ENCODE peak calls at places on chromosomes 16 and 17, in eight cellular contexts. One of them, this sample, is unnamed.

GRCh38 chr17:50129303-50129945 is 536 bp downstream of the SAMD14 start:
- DNase-seq in tibial artery: peak; percentile 78
- DNase-seq in right atrium auricular region: no peak
- DNase-seq in ovary: no peak
- DNase-seq in CD8-positive, alpha-beta memory T cell: peak; percentile 39
- DNase-seq in pancreas: no peak
- DNase-seq in thoracic aorta: no peak
- DNase-seq in upper lobe of right lung: peak; percentile 68
- DNase-seq in this sample: no peak

GRCh38 chr17:73390851-73391250 is 79.0 kb upstream of the CDC42EP4 start:
- DNase-seq in tibial artery: no peak
- DNase-seq in right atrium auricular region: no peak
- DNase-seq in ovary: no peak
- DNase-seq in CD8-positive, alpha-beta memory T cell: no peak
- DNase-seq in pancreas: no peak
- DNase-seq in thoracic aorta: no peak
- DNase-seq in upper lobe of right lung: no peak
- DNase-seq in this sample: no peak

GRCh38 chr17:29933379-29933778 is 3.4 kb upstream of the SSH2 start:
- DNase-seq in tibial artery: no peak
- DNase-seq in right atrium auricular region: no peak
- DNase-seq in ovary: no peak
- DNase-seq in CD8-positive, alpha-beta memory T cell: no peak
- DNase-seq in pancreas: no peak
- DNase-seq in thoracic aorta: no peak
- DNase-seq in upper lobe of right lung: no peak
- DNase-seq in this sample: no peak

GRCh38 chr17:42288985-42289862 is 926 bp downstream of the STAT5A start:
- DNase-seq in tibial artery: peak; percentile 69
- DNase-seq in right atrium auricular region: no peak
- DNase-seq in ovary: peak; percentile 53
- DNase-seq in CD8-positive, alpha-beta memory T cell: peak; percentile 71
- DNase-seq in pancreas: peak; percentile 75
- DNase-seq in thoracic aorta: no peak
- DNase-seq in upper lobe of right lung: peak; percentile 74
- DNase-seq in this sample: peak; percentile 68

GRCh38 chr17:33871720-33872535 is 383.2 kb upstream of the CCL2 start:
- DNase-seq in tibial artery: no peak
- DNase-seq in right atrium auricular region: no peak
- DNase-seq in ovary: no peak
- DNase-seq in CD8-positive, alpha-beta memory T cell: no peak
- DNase-seq in pancreas: no peak
- DNase-seq in thoracic aorta: no peak
- DNase-seq in upper lobe of right lung: no peak
- DNase-seq in this sample: no peak

GRCh38 chr17:17129466-17129865 is 76.7 kb downstream of the PLD6 start:
- DNase-seq in tibial artery: no peak
- DNase-seq in right atrium auricular region: no peak
- DNase-seq in ovary: no peak
- DNase-seq in CD8-positive, alpha-beta memory T cell: no peak
- DNase-seq in pancreas: no peak
- DNase-seq in thoracic aorta: no peak
- DNase-seq in upper lobe of right lung: no peak
- DNase-seq in this sample: peak; percentile 24

GRCh38 chr16:50038756-50039529 is 13.9 kb downstream of the CNEP1R1 start:
- DNase-seq in tibial artery: peak; percentile 72
- DNase-seq in right atrium auricular region: peak; percentile 61
- DNase-seq in ovary: no peak
- DNase-seq in CD8-positive, alpha-beta memory T cell: no peak
- DNase-seq in pancreas: no peak
- DNase-seq in thoracic aorta: no peak
- DNase-seq in upper lobe of right lung: peak; percentile 66
- DNase-seq in this sample: peak; percentile 64

GRCh38 chr17:45230410-45230786 is 8.7 kb downstream of the FMNL1 start:
- DNase-seq in tibial artery: no peak
- DNase-seq in right atrium auricular region: no peak
- DNase-seq in ovary: no peak
- DNase-seq in CD8-positive, alpha-beta memory T cell: no peak
- DNase-seq in pancreas: no peak
- DNase-seq in thoracic aorta: no peak
- DNase-seq in upper lobe of right lung: no peak
- DNase-seq in this sample: no peak

GRCh38 chr17:64732336-64733006 is 70.4 kb upstream of the SMURF2 start:
- DNase-seq in tibial artery: no peak
- DNase-seq in right atrium auricular region: no peak
- DNase-seq in ovary: peak; percentile 38
- DNase-seq in CD8-positive, alpha-beta memory T cell: no peak
- DNase-seq in pancreas: no peak
- DNase-seq in thoracic aorta: no peak
- DNase-seq in upper lobe of right lung: no peak
- DNase-seq in this sample: no peak

GRCh38 chr17:27506348-27507218 is 50.3 kb downstream of the KSR1 start:
- DNase-seq in tibial artery: no peak
- DNase-seq in right atrium auricular region: no peak
- DNase-seq in ovary: no peak
- DNase-seq in CD8-positive, alpha-beta memory T cell: no peak
- DNase-seq in pancreas: no peak
- DNase-seq in thoracic aorta: no peak
- DNase-seq in upper lobe of right lung: no peak
- DNase-seq in this sample: no peak
- H3K4me3 ChIP-seq in tibial artery: no peak overlapping the region
- H3K4me3 ChIP-seq in right atrium auricular region: no peak overlapping the region
- H3K4me3 ChIP-seq in ovary: no peak overlapping the region
- H3K4me3 ChIP-seq in CD8-positive, alpha-beta memory T cell: no peak overlapping the region
- H3K4me3 ChIP-seq in pancreas: no peak overlapping the region
- H3K4me3 ChIP-seq in thoracic aorta: no peak overlapping the region
- H3K4me3 ChIP-seq in upper lobe of right lung: no peak overlapping the region
- H3K4me3 ChIP-seq in this sample: no peak overlapping the region

DNA sequence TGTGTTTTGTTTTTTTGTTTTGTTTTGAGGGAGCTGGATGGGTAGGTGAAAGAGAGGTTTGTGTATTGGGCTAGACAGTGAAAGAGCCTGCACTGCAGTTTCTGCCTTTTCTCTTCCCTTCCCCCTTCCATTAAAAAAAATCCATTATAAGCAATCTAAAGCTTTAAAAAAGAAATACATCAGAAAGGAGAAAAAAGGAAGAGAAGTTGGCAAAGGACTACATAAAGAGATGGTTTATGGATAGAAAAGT is 10.7 kb upstream of the EEF2K start:
- DNase-seq in tibial artery: no peak
- DNase-seq in right atrium auricular region: no peak
- DNase-seq in ovary: no peak
- DNase-seq in CD8-positive, alpha-beta memory T cell: no peak
- DNase-seq in pancreas: no peak
- DNase-seq in thoracic aorta: no peak
- DNase-seq in upper lobe of right lung: no peak
- DNase-seq in this sample: no peak
- H3K27ac ChIP-seq in tibial artery: peak overlapping the region; percentile 82
- H3K27ac ChIP-seq in right atrium auricular region: peak overlapping the region; percentile 85
- H3K27ac ChIP-seq in ovary: peak overlapping the region; percentile 32
- H3K27ac ChIP-seq in CD8-positive, alpha-beta memory T cell: peak overlapping the region; percentile 38
- H3K27ac ChIP-seq in pancreas: peak overlapping the region; percentile 62
- H3K27ac ChIP-seq in thoracic aorta: peak overlapping the region; percentile 36
- H3K27ac ChIP-seq in upper lobe of right lung: peak overlapping the region; percentile 71
- H3K27ac ChIP-seq in this sample: peak overlapping the region; percentile 80

DNA sequence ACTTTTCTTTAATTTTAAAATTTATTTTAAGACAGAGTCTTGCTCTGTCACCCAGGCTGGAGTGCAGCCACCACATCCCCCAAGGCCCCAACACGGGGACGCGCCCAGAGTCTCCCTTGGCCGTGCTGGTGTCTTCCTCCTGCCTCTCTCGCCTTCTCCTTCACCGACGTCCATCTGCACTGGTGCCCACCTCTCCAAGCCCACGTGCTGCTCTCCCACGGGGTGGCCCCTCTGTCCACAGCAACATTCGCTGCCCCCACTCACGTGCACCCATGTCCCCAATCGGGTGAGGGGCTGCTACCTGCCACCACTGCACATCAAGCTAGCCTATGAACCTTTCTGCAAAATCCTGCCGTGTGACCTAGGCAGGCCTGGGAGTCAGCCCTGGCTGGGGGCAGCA is 3.1 kb downstream of the TMEM204 start:
- DNase-seq in tibial artery: no peak
- DNase-seq in right atrium auricular region: no peak
- DNase-seq in ovary: no peak
- DNase-seq in CD8-positive, alpha-beta memory T cell: no peak
- DNase-seq in pancreas: no peak
- DNase-seq in thoracic aorta: no peak
- DNase-seq in upper lobe of right lung: no peak
- DNase-seq in this sample: no peak
- H3K4me3 ChIP-seq in tibial artery: peak overlapping the region; percentile 67
- H3K4me3 ChIP-seq in right atrium auricular region: peak overlapping the region; percentile 56
- H3K4me3 ChIP-seq in ovary: no peak overlapping the region
- H3K4me3 ChIP-seq in CD8-positive, alpha-beta memory T cell: peak overlapping the region; percentile 32
- H3K4me3 ChIP-seq in pancreas: no peak overlapping the region
- H3K4me3 ChIP-seq in thoracic aorta: peak overlapping the region; percentile 79
- H3K4me3 ChIP-seq in upper lobe of right lung: peak overlapping the region; percentile 75
- H3K4me3 ChIP-seq in this sample: peak overlapping the region; percentile 73

GRCh38 chr16:79848739-79849518 is 248.4 kb upstream of the MAF start:
- DNase-seq in tibial artery: no peak
- DNase-seq in right atrium auricular region: no peak
- DNase-seq in ovary: no peak
- DNase-seq in CD8-positive, alpha-beta memory T cell: no peak
- DNase-seq in pancreas: no peak
- DNase-seq in thoracic aorta: no peak
- DNase-seq in upper lobe of right lung: no peak
- DNase-seq in this sample: no peak
- H3K27ac ChIP-seq in tibial artery: no peak overlapping the region
- H3K27ac ChIP-seq in right atrium auricular region: no peak overlapping the region
- H3K27ac ChIP-seq in ovary: no peak overlapping the region
- H3K27ac ChIP-seq in CD8-positive, alpha-beta memory T cell: no peak overlapping the region
- H3K27ac ChIP-seq in pancreas: no peak overlapping the region
- H3K27ac ChIP-seq in thoracic aorta: no peak overlapping the region
- H3K27ac ChIP-seq in upper lobe of right lung: no peak overlapping the region
- H3K27ac ChIP-seq in this sample: no peak overlapping the region

GRCh38 chr16:26382607-26383006 is 684.1 kb upstream of the C16orf82 start:
- DNase-seq in tibial artery: no peak
- DNase-seq in right atrium auricular region: no peak
- DNase-seq in ovary: no peak
- DNase-seq in CD8-positive, alpha-beta memory T cell: no peak
- DNase-seq in pancreas: no peak
- DNase-seq in thoracic aorta: no peak
- DNase-seq in upper lobe of right lung: no peak
- DNase-seq in this sample: no peak
- H3K4me3 ChIP-seq in tibial artery: no peak overlapping the region
- H3K4me3 ChIP-seq in right atrium auricular region: no peak overlapping the region
- H3K4me3 ChIP-seq in ovary: no peak overlapping the region
- H3K4me3 ChIP-seq in CD8-positive, alpha-beta memory T cell: no peak overlapping the region
- H3K4me3 ChIP-seq in pancreas: no peak overlapping the region
- H3K4me3 ChIP-seq in thoracic aorta: no peak overlapping the region
- H3K4me3 ChIP-seq in upper lobe of right lung: no peak overlapping the region
- H3K4me3 ChIP-seq in this sample: no peak overlapping the region

DNA sequence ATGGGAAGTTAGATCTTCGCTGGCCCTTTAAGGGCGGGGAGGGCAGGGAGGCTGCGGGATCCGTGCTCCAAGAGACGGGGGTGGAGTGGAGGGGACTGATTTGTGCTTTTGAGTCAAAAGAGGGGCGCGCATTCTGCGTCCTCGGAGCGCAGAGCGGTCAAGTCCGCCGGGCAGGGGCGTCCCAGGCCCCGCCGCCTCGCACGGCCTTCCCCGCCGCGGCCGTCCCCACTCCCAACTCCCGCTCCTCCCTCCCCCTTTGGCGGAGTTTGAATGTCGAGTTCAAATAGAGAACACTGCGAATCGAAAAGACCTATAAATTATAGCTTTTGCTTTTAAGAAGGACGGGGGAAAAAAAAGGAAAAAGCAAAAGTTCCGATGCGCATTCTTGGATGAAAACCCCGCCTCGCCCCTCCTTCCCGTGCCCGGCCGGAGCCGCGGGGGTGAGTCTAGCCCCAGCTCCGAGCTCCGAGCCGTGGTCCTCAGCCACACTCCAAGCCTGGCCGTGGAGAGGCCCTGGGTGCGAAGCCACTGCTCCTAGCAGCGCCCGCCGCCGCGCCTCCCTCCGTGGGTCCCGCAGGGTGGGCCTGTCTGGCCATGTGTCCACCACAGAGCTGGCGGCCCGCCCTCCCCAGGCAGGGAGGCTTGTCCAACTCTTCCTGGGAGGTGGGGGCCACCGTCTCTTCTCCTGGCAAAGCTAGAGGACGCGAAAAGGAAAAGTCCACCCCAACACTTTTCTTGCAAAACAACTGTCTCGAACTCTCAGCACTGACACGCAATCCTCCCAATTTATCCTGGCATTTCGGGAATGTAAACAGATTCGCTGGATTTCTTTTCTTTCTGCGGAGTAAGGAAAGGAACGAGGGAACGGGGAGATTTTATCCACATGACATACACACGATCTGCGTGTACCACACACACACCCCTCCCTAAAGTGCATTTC is 3.6 kb downstream of the CBX8 start:
- DNase-seq in tibial artery: peak; percentile 81
- DNase-seq in right atrium auricular region: no peak
- DNase-seq in ovary: peak; percentile 59
- DNase-seq in CD8-positive, alpha-beta memory T cell: no peak
- DNase-seq in pancreas: peak; percentile 60
- DNase-seq in thoracic aorta: no peak
- DNase-seq in upper lobe of right lung: no peak
- DNase-seq in this sample: no peak
- H3K27ac ChIP-seq in tibial artery: peak overlapping the region; percentile 52
- H3K27ac ChIP-seq in right atrium auricular region: no peak overlapping the region
- H3K27ac ChIP-seq in ovary: no peak overlapping the region
- H3K27ac ChIP-seq in CD8-positive, alpha-beta memory T cell: no peak overlapping the region
- H3K27ac ChIP-seq in pancreas: no peak overlapping the region
- H3K27ac ChIP-seq in thoracic aorta: no peak overlapping the region
- H3K27ac ChIP-seq in upper lobe of right lung: peak overlapping the region; percentile 42
- H3K27ac ChIP-seq in this sample: peak overlapping the region; percentile 38